ENCODE peak calls at places on chromosomes 12 and 14, in six cellular contexts. G is GM13977, U is NCI-H1092, O is Daoy, K is aorta, L is WERI-Rb-1. M is an unnamed sample.

GRCh38 chr14:85531594-85532391 is 1.8 kb downstream of the FLRT2 start:
- DNase-seq in O (peak), U (no peak), G (no peak), K (peak), L (peak), M (peak)

GRCh38 chr12:68121143-68121542 is 38.4 kb downstream of the IFNG start:
- DNase-seq in G (no peak), K (no peak), O (no peak), L (no peak), U (no peak), M (no peak)

GRCh38 chr12:22916241-22916640 is 291.3 kb downstream of the ETNK1 start:
- DNase-seq in O (no peak), U (no peak), L (no peak), K (no peak), G (no peak), M (no peak)

GRCh38 chr12:53452159-53453077 is 516 bp downstream of the PCBP2 start:
- DNase-seq in L (peak), O (peak), G (peak), U (peak), K (peak), M (peak)

GRCh38 chr14:63641473-63642228 is at the start of gene WDR89:
- DNase-seq in G (peak), L (peak), O (peak), K (peak), U (peak), M (peak)

GRCh38 chr14:60573943-60574496 is 65.1 kb downstream of the SIX6 start:
- DNase-seq in K (no peak), U (no peak), L (no peak), O (no peak), G (no peak), M (no peak)

GRCh38 chr14:76929927-76930326 is 98.6 kb downstream of the IRF2BPL start:
- DNase-seq in L (peak), K (peak), O (no peak), G (no peak), U (no peak), M (peak)

GRCh38 chr14:100192250-100192671 is 32.8 kb upstream of the DEGS2 start:
- DNase-seq in G (no peak), K (peak), O (no peak), U (no peak), L (peak), M (no peak)

GRCh38 chr12:65876898-65877721 is 52.8 kb downstream of the HMGA2 start:
- DNase-seq in G (peak), U (no peak), O (peak), K (no peak), L (no peak), M (peak)

GRCh38 chr12:38886064-38886463 is 19.3 kb downstream of the CPNE8 start:
- DNase-seq in L (no peak), K (peak), O (peak), U (no peak), G (no peak), M (peak)

GRCh38 chr12:104665296-104665695 is 208.5 kb downstream of the CHST11 start:
- DNase-seq in O (no peak), L (no peak), G (no peak), U (no peak), K (no peak), M (no peak)

GRCh38 chr12:124940393-124941169 is 26.1 kb upstream of the UBC start:
- DNase-seq in K (peak), U (no peak), O (peak), G (peak), L (peak), M (peak)

GRCh38 chr14:100731846-100732765 is 5.4 kb downstream of the DLK1 start:
- DNase-seq in L (no peak), O (no peak), K (peak), U (no peak), G (no peak), M (no peak)

GRCh38 chr12:108307006-108307405 is 32.1 kb downstream of the CMKLR1 start:
- DNase-seq in U (no peak), K (no peak), L (no peak), G (no peak), O (peak), M (peak)

GRCh38 chr12:62382526-62382925 is 84.1 kb upstream of the MON2 start:
- DNase-seq in U (no peak), K (no peak), O (no peak), L (no peak), G (no peak), M (no peak)

GRCh38 chr12:103501447-103501846 is 5.7 kb upstream of the C12orf42 start:
- DNase-seq in K (no peak), G (no peak), O (no peak), L (no peak), U (no peak), M (no peak)

GRCh38 chr12:46891306-46891705 is 65.5 kb upstream of the SLC38A4 start:
- DNase-seq in G (no peak), K (no peak), L (no peak), O (peak), U (no peak), M (peak)

GRCh38 chr12:47797432-47797831 is 22.3 kb downstream of the HDAC7 start:
- DNase-seq in O (peak), K (no peak), L (no peak), U (peak), G (peak), M (no peak)

GRCh38 chr12:68180792-68181744 is 21.5 kb upstream of the IFNG start:
- DNase-seq in G (no peak), U (no peak), O (peak), K (no peak), L (peak), M (peak)

GRCh38 chr12:48980953-48981756 is 3.0 kb downstream of the WNT1 start:
- DNase-seq in O (no peak), G (peak), K (peak), L (peak), U (no peak), M (no peak)

GRCh38 chr14:91413547-91414474 is 3.8 kb downstream of the CCDC88C start:
- DNase-seq in G (no peak), K (no peak), U (no peak), L (peak), O (no peak), M (no peak)

GRCh38 chr12:121781751-121782615 is 11.5 kb downstream of the RHOF start:
- DNase-seq in O (peak), G (peak), U (no peak), L (peak), K (no peak), M (peak)

GRCh38 chr14:55180006-55180405 is 11.4 kb downstream of the DLGAP5 start:
- DNase-seq in G (no peak), U (no peak), L (no peak), O (no peak), K (no peak), M (no peak)

GRCh38 chr12:120532701-120533238 is 1.4 kb upstream of the RNF10 start:
- DNase-seq in O (no peak), K (no peak), G (peak), L (no peak), U (no peak), M (no peak)

GRCh38 chr14:31128601-31129526 is 78.7 kb downstream of the HECTD1 start:
- DNase-seq in U (no peak), L (no peak), O (no peak), G (no peak), K (no peak), M (no peak)

GRCh38 chr12:49748306-49748705 is 6.9 kb downstream of the TMBIM6 start:
- DNase-seq in G (no peak), L (no peak), U (no peak), O (no peak), K (no peak), M (peak)

GRCh38 chr12:121534495-121535148 is 46.2 kb downstream of the KDM2B start:
- DNase-seq in K (no peak), O (no peak), G (peak), L (no peak), U (no peak), M (no peak)

GRCh38 chr12:19273482-19274330 is 144.2 kb downstream of the PLEKHA5 start:
- DNase-seq in K (peak), O (peak), L (no peak), G (no peak), U (peak), M (peak)

GRCh38 chr12:107436376-107436775 is 249.2 kb upstream of the PWP1 start:
- DNase-seq in O (peak), U (no peak), K (no peak), G (no peak), L (peak), M (peak)

GRCh38 chr12:67039995-67040860 is 228.9 kb upstream of the CAND1 start:
- DNase-seq in G (no peak), L (no peak), U (no peak), O (no peak), K (no peak), M (no peak)